ENCODE peak calls at places on chromosomes 2 and 18, in eight cellular contexts. I, X, U, E, K, Z, N and O are unnamed samples.

GRCh38 chr2:193187816-193188215 is 993.1 kb upstream of the TMEFF2 start:
- DNase-seq in Z (no peak), U (no peak), K (no peak), X (no peak), E (no peak), I (no peak), N (no peak), O (no peak)

GRCh38 chr2:125642032-125642431 is 1013.9 kb upstream of the GYPC start:
- DNase-seq in X (no peak), K (no peak), I (no peak), Z (no peak), N (no peak), E (no peak), U (no peak), O (no peak)

GRCh38 chr2:15702452-15702851 is 110.8 kb downstream of the DDX1 start:
- DNase-seq in K (no peak), U (no peak), Z (no peak), X (no peak), I (no peak), N (no peak), E (no peak), O (no peak)

GRCh38 chr2:174717273-174717672 is 47.0 kb downstream of the CHRNA1 start:
- DNase-seq in Z (no peak), K (no peak), X (no peak), U (peak), I (no peak), E (no peak), N (peak), O (no peak)

GRCh38 chr2:167127135-167127534 is 238.9 kb downstream of the XIRP2 start:
- DNase-seq in U (no peak), Z (no peak), E (peak), X (peak), K (peak), N (no peak), I (peak), O (no peak)

GRCh38 chr2:204753841-204754240 is 208.6 kb downstream of the PARD3B start:
- DNase-seq in X (no peak), K (no peak), E (peak), U (no peak), Z (no peak), N (no peak), I (no peak), O (no peak)

GRCh38 chr2:39313575-39313974 is 69.8 kb upstream of the CDKL4 start:
- DNase-seq in X (no peak), N (no peak), Z (no peak), E (no peak), U (no peak), K (no peak), I (no peak), O (no peak)

GRCh38 chr2:97745474-97746172 is 32.2 kb downstream of the ZAP70 start:
- DNase-seq in E (no peak), X (no peak), K (no peak), I (no peak), U (peak), N (peak), Z (no peak), O (no peak)

GRCh38 chr2:232838406-232838874 is 31.6 kb upstream of the SNORC start:
- DNase-seq in I (no peak), K (no peak), X (no peak), U (peak), N (peak), Z (no peak), E (no peak), O (no peak)

GRCh38 chr2:9655441-9656269 is 24.9 kb upstream of the YWHAQ start:
- DNase-seq in K (peak), N (peak), I (no peak), Z (no peak), E (no peak), X (no peak), U (peak), O (no peak)

GRCh38 chr2:9951522-9952285 is at the start of gene GRHL1:
- DNase-seq in K (peak), X (no peak), Z (peak), U (peak), E (peak), N (peak), I (peak), O (peak)

GRCh38 chr2:230330725-230331124 is 3.7 kb downstream of the SP140L start:
- DNase-seq in X (no peak), K (no peak), Z (no peak), I (no peak), U (no peak), E (no peak), N (no peak), O (no peak)

GRCh38 chr2:235343156-235343774 is 150.6 kb upstream of the AGAP1 start:
- DNase-seq in X (no peak), Z (no peak), K (no peak), N (no peak), U (no peak), I (no peak), E (no peak), O (no peak)

GRCh38 chr2:230974096-230974913 is 21.6 kb upstream of the SPATA3 start:
- DNase-seq in K (peak), E (no peak), X (no peak), N (peak), U (peak), Z (no peak), I (no peak), O (no peak)

GRCh38 chr2:201827621-201828020 is 21.3 kb downstream of the CDK15 start:
- DNase-seq in E (no peak), I (no peak), K (no peak), U (no peak), N (no peak), X (no peak), Z (no peak), O (no peak)

GRCh38 chr2:9639740-9640337 is 9.0 kb upstream of the YWHAQ start:
- DNase-seq in I (no peak), K (no peak), X (no peak), Z (no peak), E (no peak), U (no peak), N (no peak), O (no peak)

GRCh38 chr2:38147333-38148121 is 71.6 kb upstream of the CYP1B1 start:
- DNase-seq in N (no peak), K (no peak), U (no peak), E (no peak), I (no peak), Z (no peak), X (no peak), O (no peak)

GRCh38 chr18:49238433-49239042 is 221.9 kb downstream of the DYM start:
- DNase-seq in X (peak), K (no peak), I (no peak), N (peak), Z (no peak), U (no peak), E (peak), O (no peak)

GRCh38 chr2:128640847-128641360 is 322.2 kb upstream of the HS6ST1 start:
- DNase-seq in Z (no peak), I (no peak), K (no peak), N (no peak), X (no peak), U (no peak), E (no peak), O (no peak)

GRCh38 chr18:57446322-57446721 is 11.1 kb downstream of the ONECUT2 start:
- DNase-seq in Z (no peak), I (no peak), N (no peak), U (no peak), X (peak), K (no peak), E (peak), O (peak)

GRCh38 chr2:221203846-221204245 is 368.3 kb downstream of the EPHA4 start:
- DNase-seq in U (no peak), E (no peak), Z (no peak), N (no peak), X (no peak), K (no peak), I (peak), O (no peak)

GRCh38 chr2:171086352-171087290 is 74.1 kb downstream of the TLK1 start:
- DNase-seq in X (peak), N (peak), K (peak), E (peak), U (peak), I (no peak), Z (no peak), O (no peak)

GRCh38 chr2:12884713-12885282 is 168.1 kb downstream of the TRIB2 start:
- DNase-seq in E (no peak), K (peak), N (no peak), Z (no peak), U (no peak), X (no peak), I (no peak), O (no peak)

GRCh38 chr2:20027260-20027677 is 14.8 kb upstream of the MATN3 start:
- DNase-seq in E (no peak), N (no peak), I (no peak), X (no peak), K (no peak), U (no peak), Z (no peak), O (no peak)

GRCh38 chr2:5803547-5803946 is 111.4 kb downstream of the SOX11 start:
- DNase-seq in N (no peak), Z (no peak), X (no peak), K (no peak), E (no peak), I (no peak), U (no peak), O (no peak)

GRCh38 chr2:189511210-189511609 is 69.4 kb downstream of the SLC40A1 start:
- DNase-seq in U (no peak), E (no peak), K (no peak), Z (no peak), I (no peak), N (no peak), X (no peak), O (no peak)

GRCh38 chr2:134258684-134259408 is 5.0 kb downstream of the MGAT5 start:
- DNase-seq in N (peak), K (no peak), Z (no peak), U (peak), I (no peak), X (peak), E (no peak), O (no peak)